ENCODE peak calls at places on chromosomes 3 and 15, in seven cellular contexts. One of them, this sample, is unnamed. For H3K4me1 and H3K9me3, the result is how much of the 10 kb centered on the place peaks cover.

GRCh38 chr15:57551717-57552677 is 39.7 kb upstream of the MYZAP start:
- DNase-seq in left ventricle myocardium inferior: peak
- DNase-seq in heart left ventricle: no peak
- DNase-seq in testis: no peak
- DNase-seq in SJSA1: peak
- DNase-seq in lung: peak
- DNase-seq in ovary: no peak
- DNase-seq in this sample: peak

GRCh38 chr3:47578691-47579632 is at the start of gene CSPG5:
- DNase-seq in left ventricle myocardium inferior: peak
- DNase-seq in heart left ventricle: no peak
- DNase-seq in testis: no peak
- DNase-seq in SJSA1: no peak
- DNase-seq in lung: no peak
- DNase-seq in ovary: peak
- DNase-seq in this sample: peak

GRCh38 chr15:80489030-80489594 is 84.9 kb downstream of the ARNT2 start:
- DNase-seq in left ventricle myocardium inferior: no peak
- DNase-seq in heart left ventricle: no peak
- DNase-seq in testis: peak
- DNase-seq in SJSA1: peak
- DNase-seq in lung: no peak
- DNase-seq in ovary: no peak
- DNase-seq in this sample: no peak

GRCh38 chr15:56038015-56038414 is 44.6 kb upstream of the NEDD4 start:
- DNase-seq in left ventricle myocardium inferior: no peak
- DNase-seq in heart left ventricle: no peak
- DNase-seq in testis: no peak
- DNase-seq in SJSA1: no peak
- DNase-seq in lung: no peak
- DNase-seq in ovary: no peak
- DNase-seq in this sample: no peak

GRCh38 chr15:77144028-77144427 is 73.1 kb upstream of the TSPAN3 start:
- DNase-seq in left ventricle myocardium inferior: no peak
- DNase-seq in heart left ventricle: no peak
- DNase-seq in testis: no peak
- DNase-seq in SJSA1: no peak
- DNase-seq in lung: no peak
- DNase-seq in ovary: no peak
- DNase-seq in this sample: no peak

GRCh38 chr15:41340189-41340695 is 7.6 kb downstream of the NUSAP1 start:
- DNase-seq in left ventricle myocardium inferior: no peak
- DNase-seq in heart left ventricle: no peak
- DNase-seq in testis: no peak
- DNase-seq in SJSA1: no peak
- DNase-seq in lung: no peak
- DNase-seq in ovary: no peak
- DNase-seq in this sample: no peak

GRCh38 chr3:132444333-132444732 is 27.0 kb downstream of the DNAJC13 start:
- DNase-seq in left ventricle myocardium inferior: no peak
- DNase-seq in heart left ventricle: no peak
- DNase-seq in testis: no peak
- DNase-seq in SJSA1: peak
- DNase-seq in lung: no peak
- DNase-seq in ovary: no peak
- DNase-seq in this sample: no peak

GRCh38 chr15:51720201-51720995 is 17.1 kb downstream of the LYSMD2 start:
- DNase-seq in left ventricle myocardium inferior: no peak
- DNase-seq in heart left ventricle: no peak
- DNase-seq in testis: no peak
- DNase-seq in SJSA1: no peak
- DNase-seq in lung: no peak
- DNase-seq in ovary: no peak
- DNase-seq in this sample: no peak

GRCh38 chr3:128070898-128071591 is 18.8 kb downstream of the SEC61A1 start:
- DNase-seq in left ventricle myocardium inferior: no peak
- DNase-seq in heart left ventricle: no peak
- DNase-seq in testis: no peak
- DNase-seq in SJSA1: no peak
- DNase-seq in lung: no peak
- DNase-seq in ovary: no peak
- DNase-seq in this sample: no peak

GRCh38 chr3:168511428-168512014 is 415.8 kb upstream of the GOLIM4 start:
- DNase-seq in left ventricle myocardium inferior: no peak
- DNase-seq in heart left ventricle: no peak
- DNase-seq in testis: no peak
- DNase-seq in SJSA1: no peak
- DNase-seq in lung: no peak
- DNase-seq in ovary: no peak
- DNase-seq in this sample: no peak

GRCh38 chr3:13013151-13013561 is 60.1 kb downstream of the IQSEC1 start:
- DNase-seq in left ventricle myocardium inferior: no peak
- DNase-seq in heart left ventricle: no peak
- DNase-seq in testis: no peak
- DNase-seq in SJSA1: no peak
- DNase-seq in lung: no peak
- DNase-seq in ovary: no peak
- DNase-seq in this sample: no peak

GRCh38 chr15:31815411-31816155 is 214.7 kb upstream of the CHRNA7 start:
- DNase-seq in left ventricle myocardium inferior: no peak
- DNase-seq in heart left ventricle: no peak
- DNase-seq in testis: peak
- DNase-seq in SJSA1: no peak
- DNase-seq in lung: no peak
- DNase-seq in ovary: no peak
- DNase-seq in this sample: no peak

GRCh38 chr3:117399311-117400068 is 689.9 kb downstream of the TUSC7 start:
- DNase-seq in left ventricle myocardium inferior: no peak
- DNase-seq in heart left ventricle: no peak
- DNase-seq in testis: peak
- DNase-seq in SJSA1: no peak
- DNase-seq in lung: no peak
- DNase-seq in ovary: no peak
- DNase-seq in this sample: no peak
- H3K27ac ChIP-seq in left ventricle myocardium inferior: no peak
- H3K27ac ChIP-seq in heart left ventricle: no peak
- H3K27ac ChIP-seq in testis: no peak
- H3K27ac ChIP-seq in SJSA1: no peak
- H3K27ac ChIP-seq in lung: no peak
- H3K27ac ChIP-seq in ovary: no peak
- H3K27ac ChIP-seq in this sample: no peak

GRCh38 chr3:52792413-52792812 is 2.2 kb upstream of the ITIH3 start:
- DNase-seq in left ventricle myocardium inferior: no peak
- DNase-seq in heart left ventricle: peak
- DNase-seq in testis: no peak
- DNase-seq in SJSA1: no peak
- DNase-seq in lung: no peak
- DNase-seq in ovary: no peak
- DNase-seq in this sample: no peak

GRCh38 chr3:52792961-52793695 is 1.5 kb upstream of the ITIH3 start:
- DNase-seq in left ventricle myocardium inferior: no peak
- DNase-seq in heart left ventricle: no peak
- DNase-seq in testis: no peak
- DNase-seq in SJSA1: no peak
- DNase-seq in lung: no peak
- DNase-seq in ovary: no peak
- DNase-seq in this sample: no peak

GRCh38 chr3:52794612-52795099 is at the start of gene ITIH3:
- DNase-seq in left ventricle myocardium inferior: no peak
- DNase-seq in heart left ventricle: no peak
- DNase-seq in testis: no peak
- DNase-seq in SJSA1: no peak
- DNase-seq in lung: no peak
- DNase-seq in ovary: no peak
- DNase-seq in this sample: no peak

GRCh38 chr3:52795298-52795900 is 803 bp downstream of the ITIH3 start:
- DNase-seq in left ventricle myocardium inferior: no peak
- DNase-seq in heart left ventricle: no peak
- DNase-seq in testis: no peak
- DNase-seq in SJSA1: no peak
- DNase-seq in lung: no peak
- DNase-seq in ovary: no peak
- DNase-seq in this sample: no peak

GRCh38 chr3:52793702-52794611 is 639 bp upstream of the ITIH3 start:
- DNase-seq in left ventricle myocardium inferior: no peak
- DNase-seq in heart left ventricle: no peak
- DNase-seq in testis: no peak
- DNase-seq in SJSA1: no peak
- DNase-seq in lung: no peak
- DNase-seq in ovary: no peak
- DNase-seq in this sample: no peak
- H3K4me1 ChIP-seq in left ventricle myocardium inferior: under half
- H3K4me1 ChIP-seq in heart left ventricle: under half
- H3K4me1 ChIP-seq in testis: under half
- H3K4me1 ChIP-seq in SJSA1: under half
- H3K4me1 ChIP-seq in lung: under half
- H3K4me1 ChIP-seq in ovary: under half
- H3K4me1 ChIP-seq in this sample: under half

DNA sequence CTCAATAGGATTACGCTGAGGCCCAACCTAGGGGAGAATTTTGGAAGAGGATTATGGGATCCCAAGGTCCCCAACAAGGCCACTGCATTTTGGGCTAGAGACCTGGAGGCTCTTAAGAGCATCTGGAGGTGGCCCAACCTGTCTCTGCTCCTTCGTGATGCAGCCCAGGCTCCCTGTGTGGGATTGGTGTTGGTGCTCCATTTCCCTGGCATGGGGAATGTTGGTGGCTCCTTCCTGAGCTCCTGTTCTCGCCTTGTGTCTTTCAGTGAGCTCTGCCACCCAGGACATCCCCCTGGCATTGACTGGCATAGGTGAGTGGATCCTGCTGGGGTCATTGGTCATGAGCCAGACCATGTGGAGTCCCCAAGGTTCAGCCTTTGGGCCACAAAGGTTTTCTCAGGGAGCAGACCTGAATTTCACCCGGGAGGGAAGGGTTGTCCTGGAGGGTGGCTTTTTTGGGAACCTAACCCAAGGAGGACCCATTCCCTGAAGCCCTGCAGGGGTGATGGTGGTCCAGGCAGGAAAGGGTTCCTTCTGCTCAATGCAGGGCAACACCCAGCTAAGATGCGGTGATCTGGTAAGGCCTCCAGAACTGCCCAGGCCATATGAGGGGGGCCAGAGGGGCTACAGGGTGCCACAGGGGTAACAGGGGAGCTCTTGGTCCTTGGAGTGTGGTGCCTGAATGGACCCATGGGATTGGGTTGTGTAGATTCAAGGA is 202.5 kb downstream of the UBE3A start:
- DNase-seq in left ventricle myocardium inferior: no peak
- DNase-seq in heart left ventricle: peak
- DNase-seq in testis: no peak
- DNase-seq in SJSA1: no peak
- DNase-seq in lung: no peak
- DNase-seq in ovary: no peak
- DNase-seq in this sample: peak
- H3K9me3 ChIP-seq in left ventricle myocardium inferior: under half
- H3K9me3 ChIP-seq in heart left ventricle: under half
- H3K9me3 ChIP-seq in testis: under half
- H3K9me3 ChIP-seq in SJSA1: under half
- H3K9me3 ChIP-seq in lung: half or more
- H3K9me3 ChIP-seq in ovary: under half
- H3K9me3 ChIP-seq in this sample: under half

GRCh38 chr15:45230246-45230965 is 21.6 kb upstream of the SLC28A2 start:
- DNase-seq in left ventricle myocardium inferior: no peak
- DNase-seq in heart left ventricle: no peak
- DNase-seq in testis: no peak
- DNase-seq in SJSA1: no peak
- DNase-seq in lung: no peak
- DNase-seq in ovary: no peak
- DNase-seq in this sample: no peak

GRCh38 chr15:45231061-45231576 is 20.9 kb upstream of the SLC28A2 start:
- DNase-seq in left ventricle myocardium inferior: no peak
- DNase-seq in heart left ventricle: no peak
- DNase-seq in testis: no peak
- DNase-seq in SJSA1: no peak
- DNase-seq in lung: no peak
- DNase-seq in ovary: no peak
- DNase-seq in this sample: no peak

GRCh38 chr15:45228931-45229330 is 23.1 kb upstream of the SLC28A2 start:
- DNase-seq in left ventricle myocardium inferior: no peak
- DNase-seq in heart left ventricle: no peak
- DNase-seq in testis: no peak
- DNase-seq in SJSA1: no peak
- DNase-seq in lung: no peak
- DNase-seq in ovary: no peak
- DNase-seq in this sample: no peak

GRCh38 chr15:45231864-45232562 is 20.0 kb upstream of the SLC28A2 start:
- DNase-seq in left ventricle myocardium inferior: no peak
- DNase-seq in heart left ventricle: no peak
- DNase-seq in testis: no peak
- DNase-seq in SJSA1: no peak
- DNase-seq in lung: no peak
- DNase-seq in ovary: no peak
- DNase-seq in this sample: no peak

DNA sequence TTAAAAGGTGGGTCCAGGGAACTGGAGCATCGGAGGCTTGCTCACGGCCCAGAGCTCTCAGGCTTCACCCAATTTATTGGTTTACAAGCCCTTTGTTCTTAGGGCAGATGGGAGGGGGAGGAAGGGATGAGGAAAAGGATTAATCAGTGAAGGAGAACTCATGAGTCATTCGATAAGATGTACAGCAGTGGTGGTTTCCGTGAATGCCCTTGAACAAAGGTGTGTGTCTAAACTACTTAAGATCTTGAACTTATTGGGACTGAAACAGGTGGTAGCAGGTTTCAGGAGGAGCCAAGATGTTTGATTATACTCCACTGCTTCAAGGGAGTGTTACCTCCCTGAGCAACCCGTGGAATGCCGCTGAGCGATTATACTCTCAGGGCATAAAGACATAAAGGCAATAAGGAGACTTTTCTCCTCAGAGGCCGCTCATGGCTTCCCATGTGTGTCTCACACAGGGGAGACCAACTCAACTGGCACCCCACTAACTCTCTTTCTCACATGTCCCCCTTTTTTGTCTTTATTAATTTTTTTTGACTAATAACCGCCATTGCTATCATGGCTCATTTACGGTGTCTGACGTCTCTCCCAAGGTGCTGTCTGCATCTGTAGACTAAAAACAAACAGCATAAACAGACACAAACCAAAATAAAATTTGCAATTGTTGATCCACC is 17.3 kb upstream of the SLC28A2 start:
- DNase-seq in left ventricle myocardium inferior: no peak
- DNase-seq in heart left ventricle: no peak
- DNase-seq in testis: no peak
- DNase-seq in SJSA1: no peak
- DNase-seq in lung: no peak
- DNase-seq in ovary: no peak
- DNase-seq in this sample: no peak
- H3K27ac ChIP-seq in left ventricle myocardium inferior: no peak
- H3K27ac ChIP-seq in heart left ventricle: no peak
- H3K27ac ChIP-seq in testis: no peak
- H3K27ac ChIP-seq in SJSA1: no peak
- H3K27ac ChIP-seq in lung: no peak
- H3K27ac ChIP-seq in ovary: no peak
- H3K27ac ChIP-seq in this sample: no peak

GRCh38 chr3:156617145-156617544 is 57.2 kb upstream of the TIPARP start:
- DNase-seq in left ventricle myocardium inferior: no peak
- DNase-seq in heart left ventricle: no peak
- DNase-seq in testis: no peak
- DNase-seq in SJSA1: no peak
- DNase-seq in lung: no peak
- DNase-seq in ovary: no peak
- DNase-seq in this sample: no peak
- H3K4me1 ChIP-seq in left ventricle myocardium inferior: under half
- H3K4me1 ChIP-seq in heart left ventricle: under half
- H3K4me1 ChIP-seq in testis: under half
- H3K4me1 ChIP-seq in SJSA1: half or more
- H3K4me1 ChIP-seq in lung: under half
- H3K4me1 ChIP-seq in ovary: under half
- H3K4me1 ChIP-seq in this sample: under half

This sample was measured in kidney.